ENCODE peak calls at places on chromosome 1, in seven cellular contexts. One of them, this sample, is unnamed.
A peak's percentile ranks its signal among the peaks of the same experiment; 100 is the strongest.

GRCh38 chr1:53585116-53585515 is 125.9 kb downstream of the DMRTB1 start:
- DNase-seq in HepG2: no peak
- DNase-seq in H1: no peak
- DNase-seq in K562: no peak
- DNase-seq in A549: no peak
- DNase-seq in SK-N-SH: no peak
- DNase-seq in HCT116: no peak
- DNase-seq in this sample: peak; percentile 10

GRCh38 chr1:201904579-201904978 is 15.9 kb downstream of the SHISA4 start:
- DNase-seq in H1: no peak
- DNase-seq in K562: no peak
- DNase-seq in SK-N-SH: no peak
- DNase-seq in HepG2: no peak
- DNase-seq in HCT116: no peak
- DNase-seq in A549: no peak
- DNase-seq in this sample: no peak

GRCh38 chr1:169891539-169891885 is 2.2 kb downstream of the SCYL3 start:
- DNase-seq in A549: no peak
- DNase-seq in H1: no peak
- DNase-seq in HCT116: no peak
- DNase-seq in K562: no peak
- DNase-seq in HepG2: no peak
- DNase-seq in SK-N-SH: no peak
- DNase-seq in this sample: no peak

GRCh38 chr1:25042331-25042730 is 112.3 kb upstream of the RUNX3 start:
- DNase-seq in K562: no peak
- DNase-seq in H1: no peak
- DNase-seq in HepG2: no peak
- DNase-seq in A549: no peak
- DNase-seq in SK-N-SH: no peak
- DNase-seq in HCT116: no peak
- DNase-seq in this sample: no peak

GRCh38 chr1:208445710-208446702 is 201.8 kb upstream of the PLXNA2 start:
- DNase-seq in HepG2: no peak
- DNase-seq in HCT116: no peak
- DNase-seq in SK-N-SH: peak; percentile 26
- DNase-seq in A549: no peak
- DNase-seq in K562: no peak
- DNase-seq in H1: no peak
- DNase-seq in this sample: no peak

GRCh38 chr1:42784946-42785693 is at the start of gene TMEM269:
- DNase-seq in HepG2: no peak
- DNase-seq in A549: no peak
- DNase-seq in SK-N-SH: peak; percentile 27
- DNase-seq in K562: no peak
- DNase-seq in H1: no peak
- DNase-seq in HCT116: no peak
- DNase-seq in this sample: no peak

GRCh38 chr1:82317671-82318070 is 516.9 kb downstream of the ADGRL2 start:
- DNase-seq in HepG2: no peak
- DNase-seq in HCT116: no peak
- DNase-seq in K562: no peak
- DNase-seq in A549: no peak
- DNase-seq in H1: no peak
- DNase-seq in SK-N-SH: no peak
- DNase-seq in this sample: no peak

GRCh38 chr1:106921186-106921585 is 135.3 kb upstream of the PRMT6 start:
- DNase-seq in A549: no peak
- DNase-seq in HepG2: no peak
- DNase-seq in HCT116: no peak
- DNase-seq in K562: no peak
- DNase-seq in H1: no peak
- DNase-seq in SK-N-SH: no peak
- DNase-seq in this sample: no peak

GRCh38 chr1:229928767-229929166 is 138.3 kb upstream of the GALNT2 start:
- DNase-seq in K562: no peak
- DNase-seq in H1: no peak
- DNase-seq in SK-N-SH: no peak
- DNase-seq in HepG2: no peak
- DNase-seq in A549: no peak
- DNase-seq in HCT116: no peak
- DNase-seq in this sample: no peak

GRCh38 chr1:55476445-55477015 is 261.4 kb upstream of the USP24 start:
- DNase-seq in H1: no peak
- DNase-seq in K562: no peak
- DNase-seq in HepG2: no peak
- DNase-seq in A549: no peak
- DNase-seq in SK-N-SH: peak; percentile 27
- DNase-seq in HCT116: no peak
- DNase-seq in this sample: no peak

GRCh38 chr1:180615493-180616290 is 16.1 kb upstream of the XPR1 start:
- DNase-seq in SK-N-SH: no peak
- DNase-seq in HCT116: no peak
- DNase-seq in A549: no peak
- DNase-seq in HepG2: no peak
- DNase-seq in H1: no peak
- DNase-seq in K562: no peak
- DNase-seq in this sample: no peak

GRCh38 chr1:155003227-155003765 is 694 bp downstream of the ZBTB7B start:
- DNase-seq in HepG2: no peak
- DNase-seq in HCT116: no peak
- DNase-seq in K562: no peak
- DNase-seq in H1: no peak
- DNase-seq in SK-N-SH: peak; percentile 65
- DNase-seq in A549: no peak
- DNase-seq in this sample: peak; percentile 61

GRCh38 chr1:92470216-92470615 is 16.5 kb downstream of the GFI1 start:
- DNase-seq in SK-N-SH: no peak
- DNase-seq in HCT116: no peak
- DNase-seq in HepG2: no peak
- DNase-seq in H1: no peak
- DNase-seq in K562: no peak
- DNase-seq in A549: no peak
- DNase-seq in this sample: no peak

GRCh38 chr1:66302184-66302742 is 231.7 kb upstream of the SGIP1 start:
- DNase-seq in HCT116: no peak
- DNase-seq in SK-N-SH: no peak
- DNase-seq in H1: no peak
- DNase-seq in A549: no peak
- DNase-seq in HepG2: no peak
- DNase-seq in K562: no peak
- DNase-seq in this sample: no peak

GRCh38 chr1:192668434-192668983 is 32.6 kb downstream of the RGS13 start:
- DNase-seq in H1: no peak
- DNase-seq in A549: no peak
- DNase-seq in K562: no peak
- DNase-seq in SK-N-SH: no peak
- DNase-seq in HepG2: peak; percentile 80
- DNase-seq in HCT116: no peak
- DNase-seq in this sample: no peak

GRCh38 chr1:241482761-241483250 is 36.7 kb downstream of the FH start:
- DNase-seq in SK-N-SH: no peak
- DNase-seq in HCT116: peak; percentile 56
- DNase-seq in HepG2: no peak
- DNase-seq in A549: peak; percentile 31
- DNase-seq in H1: no peak
- DNase-seq in K562: peak; percentile 27
- DNase-seq in this sample: no peak

GRCh38 chr1:5053744-5054143 is 399.3 kb downstream of the AJAP1 start:
- DNase-seq in K562: no peak
- DNase-seq in SK-N-SH: no peak
- DNase-seq in A549: no peak
- DNase-seq in H1: no peak
- DNase-seq in HepG2: no peak
- DNase-seq in HCT116: no peak
- DNase-seq in this sample: no peak

GRCh38 chr1:36911631-36912364 is 122.5 kb downstream of the GRIK3 start:
- DNase-seq in SK-N-SH: no peak
- DNase-seq in H1: no peak
- DNase-seq in HepG2: no peak
- DNase-seq in K562: no peak
- DNase-seq in HCT116: no peak
- DNase-seq in A549: no peak
- DNase-seq in this sample: no peak

GRCh38 chr1:201728731-201729130 is 100.2 kb upstream of the IPO9 start:
- DNase-seq in HepG2: no peak
- DNase-seq in K562: no peak
- DNase-seq in SK-N-SH: no peak
- DNase-seq in H1: no peak
- DNase-seq in HCT116: no peak
- DNase-seq in A549: no peak
- DNase-seq in this sample: no peak

GRCh38 chr1:182993746-182994145 is 29.5 kb upstream of the LAMC1 start:
- DNase-seq in A549: no peak
- DNase-seq in HepG2: no peak
- DNase-seq in HCT116: no peak
- DNase-seq in SK-N-SH: no peak
- DNase-seq in H1: no peak
- DNase-seq in K562: no peak
- DNase-seq in this sample: no peak

GRCh38 chr1:234408757-234409156 is 35.5 kb downstream of the COA6 start:
- DNase-seq in SK-N-SH: no peak
- DNase-seq in HCT116: no peak
- DNase-seq in H1: no peak
- DNase-seq in A549: no peak
- DNase-seq in HepG2: no peak
- DNase-seq in K562: no peak
- DNase-seq in this sample: no peak

GRCh38 chr1:222754386-222755139 is 17.6 kb downstream of the FAM177B start:
- DNase-seq in A549: no peak
- DNase-seq in H1: no peak
- DNase-seq in K562: no peak
- DNase-seq in SK-N-SH: no peak
- DNase-seq in HepG2: no peak
- DNase-seq in HCT116: no peak
- DNase-seq in this sample: no peak
- H3K4me3 ChIP-seq in A549: no peak overlapping the region
- H3K4me3 ChIP-seq in H1: no peak overlapping the region
- H3K4me3 ChIP-seq in K562: no peak overlapping the region
- H3K4me3 ChIP-seq in SK-N-SH: no peak overlapping the region
- H3K4me3 ChIP-seq in HepG2: no peak overlapping the region
- H3K4me3 ChIP-seq in HCT116: no peak overlapping the region
- H3K4me3 ChIP-seq in this sample: no peak overlapping the region

GRCh38 chr1:203322480-203323179 is 17.3 kb downstream of the BTG2 start:
- DNase-seq in H1: no peak
- DNase-seq in SK-N-SH: no peak
- DNase-seq in HepG2: no peak
- DNase-seq in A549: no peak
- DNase-seq in K562: no peak
- DNase-seq in HCT116: no peak
- DNase-seq in this sample: no peak

GRCh38 chr1:203323587-203323986 is 18.3 kb downstream of the BTG2 start:
- DNase-seq in SK-N-SH: no peak
- DNase-seq in K562: no peak
- DNase-seq in HepG2: no peak
- DNase-seq in H1: no peak
- DNase-seq in A549: no peak
- DNase-seq in HCT116: no peak
- DNase-seq in this sample: no peak

GRCh38 chr1:203321273-203322052 is 16.1 kb downstream of the BTG2 start:
- DNase-seq in HCT116: no peak
- DNase-seq in H1: no peak
- DNase-seq in HepG2: no peak
- DNase-seq in K562: no peak
- DNase-seq in A549: no peak
- DNase-seq in SK-N-SH: no peak
- DNase-seq in this sample: no peak

GRCh38 chr1:203318229-203318517 is 12.9 kb downstream of the BTG2 start:
- DNase-seq in SK-N-SH: no peak
- DNase-seq in HepG2: no peak
- DNase-seq in A549: no peak
- DNase-seq in K562: no peak
- DNase-seq in H1: no peak
- DNase-seq in HCT116: no peak
- DNase-seq in this sample: no peak

DNA sequence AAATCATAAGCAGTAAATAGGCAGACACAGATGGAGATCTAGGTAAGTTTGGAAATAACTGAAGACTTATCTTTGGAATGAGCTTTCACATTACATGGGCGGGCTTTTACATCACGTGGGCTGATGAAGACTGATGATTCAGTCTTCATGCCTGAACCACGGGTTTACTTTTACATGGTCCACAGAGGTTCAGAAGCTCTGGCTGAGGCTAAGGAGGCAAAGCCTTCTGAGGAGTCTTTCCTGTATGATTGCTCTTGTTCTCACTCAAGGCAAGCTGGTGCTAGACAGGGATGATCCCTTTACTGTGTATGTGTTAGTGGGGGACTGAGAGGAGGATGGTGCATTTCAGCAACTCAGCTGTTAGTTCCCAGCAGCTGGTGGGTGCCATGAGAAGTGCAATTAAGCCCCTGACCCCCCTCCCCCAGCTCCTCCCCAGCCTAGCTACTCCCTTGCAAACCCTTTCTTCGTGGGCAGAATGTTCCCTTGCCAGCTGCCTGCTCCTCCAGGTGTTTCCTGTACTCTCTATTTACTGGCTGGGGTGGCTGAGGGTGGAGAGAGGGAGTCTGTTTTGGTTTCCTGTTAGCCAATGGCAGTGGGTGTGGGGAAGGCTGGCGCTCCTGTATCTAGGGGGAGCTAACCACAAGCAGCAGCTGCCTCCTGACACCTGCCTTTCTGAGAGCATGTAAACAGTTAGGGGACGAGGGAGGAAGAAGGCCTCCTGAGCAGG is 15.4 kb downstream of the BTG2 start:
- DNase-seq in K562: peak; percentile 62
- DNase-seq in HepG2: no peak
- DNase-seq in H1: no peak
- DNase-seq in SK-N-SH: no peak
- DNase-seq in HCT116: no peak
- DNase-seq in A549: no peak
- DNase-seq in this sample: peak; percentile 90
- TF ChIP-seq MAX in K562: no peak
- TF ChIP-seq MAX in HepG2: no peak
- TF ChIP-seq MAX in H1: peak; percentile 56
- TF ChIP-seq MAX in SK-N-SH: no peak
- TF ChIP-seq MAX in HCT116: no peak
- TF ChIP-seq MAX in A549: no peak
- TF ChIP-seq MAX in this sample: peak; percentile 24

GRCh38 chr1:116379674-116380498 is 6.8 kb downstream of the ATP1A1 start:
- DNase-seq in HepG2: peak; percentile 27
- DNase-seq in HCT116: no peak
- DNase-seq in K562: no peak
- DNase-seq in SK-N-SH: no peak
- DNase-seq in A549: no peak
- DNase-seq in H1: no peak
- DNase-seq in this sample: no peak
- H3K4me3 ChIP-seq in HepG2: peak overlapping the region; percentile 14
- H3K4me3 ChIP-seq in HCT116: no peak overlapping the region
- H3K4me3 ChIP-seq in K562: no peak overlapping the region
- H3K4me3 ChIP-seq in SK-N-SH: no peak overlapping the region
- H3K4me3 ChIP-seq in A549: no peak overlapping the region
- H3K4me3 ChIP-seq in H1: no peak overlapping the region
- H3K4me3 ChIP-seq in this sample: no peak overlapping the region

GRCh38 chr1:167136191-167136614 is 42.3 kb downstream of the STYXL2 start:
- DNase-seq in SK-N-SH: no peak
- DNase-seq in HepG2: no peak
- DNase-seq in HCT116: no peak
- DNase-seq in H1: no peak
- DNase-seq in K562: no peak
- DNase-seq in A549: no peak
- DNase-seq in this sample: peak; percentile 9
- TF ChIP-seq MAX in SK-N-SH: no peak
- TF ChIP-seq MAX in HepG2: no peak
- TF ChIP-seq MAX in HCT116: no peak
- TF ChIP-seq MAX in H1: peak; percentile 14
- TF ChIP-seq MAX in K562: no peak
- TF ChIP-seq MAX in A549: no peak
- TF ChIP-seq MAX in this sample: peak; percentile 57

GRCh38 chr1:226891846-226892533 is 21.6 kb downstream of the PSEN2 start:
- DNase-seq in SK-N-SH: no peak
- DNase-seq in K562: no peak
- DNase-seq in HepG2: no peak
- DNase-seq in A549: no peak
- DNase-seq in HCT116: no peak
- DNase-seq in H1: no peak
- DNase-seq in this sample: no peak
- H3K4me3 ChIP-seq in SK-N-SH: no peak overlapping the region
- H3K4me3 ChIP-seq in K562: no peak overlapping the region
- H3K4me3 ChIP-seq in HepG2: no peak overlapping the region
- H3K4me3 ChIP-seq in A549: no peak overlapping the region
- H3K4me3 ChIP-seq in HCT116: no peak overlapping the region
- H3K4me3 ChIP-seq in H1: no peak overlapping the region
- H3K4me3 ChIP-seq in this sample: no peak overlapping the region